ENCODE peak calls at places on chromosomes 12 and 14, in four cellular contexts. One of them, this sample, is unnamed. For H3K4me1, the result is how much of the 10 kb centered on the place peaks cover.

GRCh38 chr12:14260011-14260993 is 105.2 kb upstream of the ATF7IP start:
- DNase-seq in IMR-90: peak
- DNase-seq in keratinocyte: peak
- DNase-seq in heart left ventricle: peak
- DNase-seq in this sample: peak

GRCh38 chr14:34665785-34666425 is 36.0 kb upstream of the SNX6 start:
- DNase-seq in IMR-90: peak
- DNase-seq in keratinocyte: no peak
- DNase-seq in heart left ventricle: peak
- DNase-seq in this sample: no peak

GRCh38 chr14:20836668-20837338 is 34.2 kb upstream of the RNASE1 start:
- DNase-seq in IMR-90: peak
- DNase-seq in keratinocyte: no peak
- DNase-seq in heart left ventricle: no peak
- DNase-seq in this sample: no peak

GRCh38 chr12:47111392-47111778 is 31.6 kb upstream of the AMIGO2 start:
- DNase-seq in IMR-90: no peak
- DNase-seq in keratinocyte: no peak
- DNase-seq in heart left ventricle: no peak
- DNase-seq in this sample: no peak

GRCh38 chr12:91023326-91024004 is 18.7 kb upstream of the EPYC start:
- DNase-seq in IMR-90: peak
- DNase-seq in keratinocyte: no peak
- DNase-seq in heart left ventricle: no peak
- DNase-seq in this sample: no peak

GRCh38 chr14:58955294-58955821 is 233.1 kb upstream of the DAAM1 start:
- DNase-seq in IMR-90: peak
- DNase-seq in keratinocyte: no peak
- DNase-seq in heart left ventricle: no peak
- DNase-seq in this sample: no peak

GRCh38 chr14:68589447-68590232 is 203.2 kb downstream of the ZFP36L1 start:
- DNase-seq in IMR-90: peak
- DNase-seq in keratinocyte: no peak
- DNase-seq in heart left ventricle: peak
- DNase-seq in this sample: no peak

GRCh38 chr14:65237956-65238355 is 135.6 kb upstream of the MAX start:
- DNase-seq in IMR-90: no peak
- DNase-seq in keratinocyte: no peak
- DNase-seq in heart left ventricle: no peak
- DNase-seq in this sample: no peak

GRCh38 chr12:118979763-118980406 is 1.5 kb upstream of the SRRM4 start:
- DNase-seq in IMR-90: peak
- DNase-seq in keratinocyte: no peak
- DNase-seq in heart left ventricle: peak
- DNase-seq in this sample: peak

GRCh38 chr12:124369055-124369900 is 74.4 kb downstream of the RFLNA start:
- DNase-seq in IMR-90: peak
- DNase-seq in keratinocyte: no peak
- DNase-seq in heart left ventricle: peak
- DNase-seq in this sample: peak

GRCh38 chr14:104447750-104448149 is 131.8 kb upstream of the C14orf180 start:
- DNase-seq in IMR-90: no peak
- DNase-seq in keratinocyte: no peak
- DNase-seq in heart left ventricle: no peak
- DNase-seq in this sample: no peak

GRCh38 chr14:76696361-76696760 is 64.9 kb upstream of the VASH1 start:
- DNase-seq in IMR-90: no peak
- DNase-seq in keratinocyte: no peak
- DNase-seq in heart left ventricle: no peak
- DNase-seq in this sample: no peak

GRCh38 chr12:132506730-132507538 is 17.0 kb downstream of the FBRSL1 start:
- DNase-seq in IMR-90: peak
- DNase-seq in keratinocyte: no peak
- DNase-seq in heart left ventricle: peak
- DNase-seq in this sample: peak

GRCh38 chr12:19946549-19946948 is 421.8 kb upstream of the PDE3A start:
- DNase-seq in IMR-90: peak
- DNase-seq in keratinocyte: no peak
- DNase-seq in heart left ventricle: no peak
- DNase-seq in this sample: no peak

GRCh38 chr14:92951912-92952471 is 29.0 kb downstream of the CHGA start:
- DNase-seq in IMR-90: peak
- DNase-seq in keratinocyte: no peak
- DNase-seq in heart left ventricle: peak
- DNase-seq in this sample: peak

GRCh38 chr12:65152012-65152411 is 17.4 kb upstream of the LEMD3 start:
- DNase-seq in IMR-90: no peak
- DNase-seq in keratinocyte: no peak
- DNase-seq in heart left ventricle: no peak
- DNase-seq in this sample: no peak

GRCh38 chr12:51855586-51856428 is 7.3 kb upstream of the FIGNL2 start:
- DNase-seq in IMR-90: peak
- DNase-seq in keratinocyte: no peak
- DNase-seq in heart left ventricle: peak
- DNase-seq in this sample: no peak

DNA sequence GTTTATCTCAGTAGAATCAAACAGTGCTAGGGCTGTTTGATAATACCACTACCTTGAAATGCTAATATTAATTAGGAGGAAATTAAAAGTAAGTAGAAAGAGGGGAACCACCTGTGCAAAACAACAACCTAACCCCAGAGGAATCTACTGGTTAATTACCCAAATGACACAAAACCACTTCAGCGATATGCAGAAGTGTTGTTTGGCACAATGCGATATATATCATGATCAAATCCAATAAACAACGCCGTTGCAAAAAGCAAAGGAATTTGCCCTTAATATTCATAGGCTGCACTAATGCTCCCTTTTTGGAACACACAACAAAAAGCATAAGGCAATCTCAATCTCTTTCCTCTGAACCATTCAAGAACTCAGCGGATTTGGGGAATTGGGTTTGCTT is 1.6 kb downstream of the MAP4K5 start:
- DNase-seq in IMR-90: no peak
- DNase-seq in keratinocyte: no peak
- DNase-seq in heart left ventricle: no peak
- DNase-seq in this sample: no peak
- H3K4me1 ChIP-seq in IMR-90: under half
- H3K4me1 ChIP-seq in keratinocyte: under half
- H3K4me1 ChIP-seq in heart left ventricle: under half
- H3K4me1 ChIP-seq in this sample: under half

GRCh38 chr14:31159682-31160296 is 47.8 kb downstream of the HECTD1 start:
- DNase-seq in IMR-90: peak
- DNase-seq in keratinocyte: no peak
- DNase-seq in heart left ventricle: no peak
- DNase-seq in this sample: no peak
- H3K27ac ChIP-seq in IMR-90: peak
- H3K27ac ChIP-seq in keratinocyte: no peak
- H3K27ac ChIP-seq in heart left ventricle: no peak
- H3K27ac ChIP-seq in this sample: no peak

DNA sequence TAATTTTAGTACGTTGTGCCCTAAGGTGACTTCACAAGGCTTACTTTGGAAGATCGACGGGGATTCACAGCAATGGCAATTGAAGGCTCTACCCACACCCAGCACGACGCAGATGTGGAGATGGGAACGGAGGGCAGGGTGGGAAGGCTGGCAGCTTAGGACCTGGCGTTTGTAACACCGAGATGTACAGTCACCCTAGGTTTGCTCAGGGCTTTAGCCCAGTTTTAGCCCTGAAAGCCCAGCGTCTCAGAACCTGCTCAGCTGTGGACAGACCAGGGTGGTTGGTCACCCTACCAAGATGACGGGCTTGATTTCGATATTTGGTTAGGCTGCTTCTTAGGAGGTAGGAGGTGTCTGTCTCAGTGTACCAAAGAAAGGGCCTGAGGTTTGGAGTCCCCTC is 100.5 kb upstream of the MED13L start:
- DNase-seq in IMR-90: no peak
- DNase-seq in keratinocyte: no peak
- DNase-seq in heart left ventricle: no peak
- DNase-seq in this sample: no peak
- TF ChIP-seq CTCF in IMR-90: no peak
- TF ChIP-seq CTCF in keratinocyte: no peak
- TF ChIP-seq CTCF in heart left ventricle: no peak
- TF ChIP-seq CTCF in this sample: no peak

GRCh38 chr12:116194935-116195431 is 82.5 kb downstream of the MED13L start:
- DNase-seq in IMR-90: no peak
- DNase-seq in keratinocyte: no peak
- DNase-seq in heart left ventricle: no peak
- DNase-seq in this sample: no peak
- H3K4me1 ChIP-seq in IMR-90: under half
- H3K4me1 ChIP-seq in keratinocyte: under half
- H3K4me1 ChIP-seq in heart left ventricle: under half
- H3K4me1 ChIP-seq in this sample: under half

GRCh38 chr12:25960176-25960575 is 1.7 kb downstream of the RASSF8 start:
- DNase-seq in IMR-90: peak
- DNase-seq in keratinocyte: no peak
- DNase-seq in heart left ventricle: peak
- DNase-seq in this sample: no peak
- H3K27ac ChIP-seq in IMR-90: peak
- H3K27ac ChIP-seq in keratinocyte: no peak
- H3K27ac ChIP-seq in heart left ventricle: no peak
- H3K27ac ChIP-seq in this sample: no peak

GRCh38 chr14:51495319-51495718 is 156.4 kb upstream of the FRMD6 start:
- DNase-seq in IMR-90: no peak
- DNase-seq in keratinocyte: no peak
- DNase-seq in heart left ventricle: no peak
- DNase-seq in this sample: no peak
- TF ChIP-seq CTCF in IMR-90: no peak
- TF ChIP-seq CTCF in keratinocyte: no peak
- TF ChIP-seq CTCF in heart left ventricle: no peak
- TF ChIP-seq CTCF in this sample: no peak

GRCh38 chr12:74957636-74958035 is 252.0 kb downstream of the KCNC2 start:
- DNase-seq in IMR-90: no peak
- DNase-seq in keratinocyte: no peak
- DNase-seq in heart left ventricle: no peak
- DNase-seq in this sample: no peak

GRCh38 chr12:74957231-74957630 is 252.4 kb downstream of the KCNC2 start:
- DNase-seq in IMR-90: no peak
- DNase-seq in keratinocyte: no peak
- DNase-seq in heart left ventricle: no peak
- DNase-seq in this sample: no peak

DNA sequence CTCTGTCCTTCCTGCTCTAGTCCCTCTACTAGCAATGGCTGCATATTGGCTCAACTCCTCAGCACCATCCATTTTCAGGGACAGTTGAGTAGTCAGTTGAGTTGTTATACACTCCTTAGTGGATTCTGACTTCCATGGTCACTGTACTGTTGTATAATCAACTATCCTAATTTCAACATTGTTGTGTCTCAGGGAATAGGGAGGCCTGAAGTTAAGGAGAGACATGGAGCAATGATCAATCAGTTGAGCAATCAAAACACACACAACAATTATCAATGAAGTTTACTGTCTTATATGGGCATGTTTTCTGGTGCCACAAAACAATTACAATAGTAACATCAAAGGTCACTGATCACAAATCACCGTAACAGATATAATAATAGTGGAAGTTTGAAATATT is 255.9 kb downstream of the KCNC2 start:
- DNase-seq in IMR-90: no peak
- DNase-seq in keratinocyte: no peak
- DNase-seq in heart left ventricle: no peak
- DNase-seq in this sample: no peak
- H3K4me1 ChIP-seq in IMR-90: under half
- H3K4me1 ChIP-seq in keratinocyte: under half
- H3K4me1 ChIP-seq in heart left ventricle: under half
- H3K4me1 ChIP-seq in this sample: under half

DNA sequence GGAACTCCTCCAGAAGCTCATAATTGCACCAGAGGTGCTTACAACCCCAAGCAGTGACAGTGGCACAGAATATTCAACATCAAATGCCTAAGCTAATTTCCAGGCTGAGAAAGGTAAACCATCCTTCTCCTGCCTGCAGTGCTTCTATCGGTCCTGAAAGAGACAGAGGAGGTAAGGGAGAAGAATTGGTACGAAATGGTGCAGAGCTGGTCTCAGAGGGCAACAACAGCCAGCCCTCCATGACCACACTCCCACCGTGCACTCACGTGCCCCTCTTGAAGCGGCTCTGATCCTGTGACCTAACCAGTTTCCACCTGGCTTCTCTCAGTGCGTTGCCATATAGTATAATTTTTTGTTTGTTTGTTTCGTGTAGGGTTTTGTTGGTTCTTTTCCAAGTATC is 1.5 kb upstream of the ATP2A2 start:
- DNase-seq in IMR-90: no peak
- DNase-seq in keratinocyte: no peak
- DNase-seq in heart left ventricle: no peak
- DNase-seq in this sample: no peak
- H3K27ac ChIP-seq in IMR-90: no peak
- H3K27ac ChIP-seq in keratinocyte: no peak
- H3K27ac ChIP-seq in heart left ventricle: peak
- H3K27ac ChIP-seq in this sample: peak